ENCODE peak calls at places on chromosomes 13 and 19, in nine cellular contexts. S is foreskin fibroblast; V is AG09319; H is endothelial cell; A is GM23338; Z is uterus; W is endodermal cell; B is CD8-positive, alpha-beta T cell; P is mesothelial cell of epicardium. N is an unnamed sample.
A peak's percentile ranks its signal among the peaks of the same experiment; 100 is the strongest.

GRCh38 chr13:107203146-107203847 is 635.4 kb upstream of the ARGLU1 start:
- DNase-seq in H (peak; percentile 66), V (no peak), W (peak; percentile 82), Z (no peak), A (peak; percentile 82), S (no peak), B (no peak), P (no peak), N (no peak)

GRCh38 chr19:46624958-46625661 is at the start of gene PTGIR:
- DNase-seq in S (peak; percentile 93), Z (peak; percentile 88), P (peak; percentile 50), H (no peak), W (no peak), B (no peak), V (peak; percentile 37), A (peak; percentile 40), N (no peak)

GRCh38 chr19:42280761-42281174 is 11.7 kb downstream of the CIC start:
- DNase-seq in B (no peak), W (no peak), V (no peak), P (no peak), A (no peak), S (no peak), Z (peak; percentile 86), H (no peak), N (no peak)

GRCh38 chr19:42301646-42302204 is at the start of gene PRR19:
- DNase-seq in V (no peak), W (no peak), B (no peak), Z (no peak), A (peak; percentile 57), S (no peak), P (no peak), H (no peak), N (no peak)

GRCh38 chr13:99371956-99372355 is 64.8 kb upstream of the GPR183 start:
- DNase-seq in Z (no peak), A (no peak), B (peak; percentile 66), S (no peak), W (peak; percentile 38), V (no peak), P (no peak), H (no peak), N (no peak)

GRCh38 chr19:1069009-1069779 is 2.2 kb downstream of the ARHGAP45 start:
- DNase-seq in B (peak; percentile 84), V (no peak), Z (no peak), P (no peak), A (no peak), H (no peak), S (no peak), W (no peak), N (no peak)

GRCh38 chr13:35889560-35889959 is 241.6 kb downstream of the DCLK1 start:
- DNase-seq in S (no peak), H (no peak), A (no peak), V (no peak), W (no peak), P (no peak), B (no peak), Z (no peak), N (no peak)

GRCh38 chr19:50817941-50818858 is 5.4 kb downstream of the KLK1 start:
- DNase-seq in B (peak; percentile 32), V (no peak), S (peak; percentile 28), A (peak; percentile 96), Z (no peak), P (no peak), H (peak; percentile 68), W (peak; percentile 98), N (no peak)

GRCh38 chr19:41774515-41774980 is 19.2 kb downstream of the CEACAM6 start:
- DNase-seq in P (no peak), S (no peak), A (no peak), V (no peak), B (peak; percentile 38), W (no peak), H (no peak), Z (no peak), N (no peak)

GRCh38 chr13:112450118-112450517 is 74.0 kb downstream of the SPACA7 start:
- DNase-seq in Z (no peak), P (no peak), S (no peak), A (no peak), H (no peak), B (no peak), V (no peak), W (peak; percentile 18), N (no peak)

DNA sequence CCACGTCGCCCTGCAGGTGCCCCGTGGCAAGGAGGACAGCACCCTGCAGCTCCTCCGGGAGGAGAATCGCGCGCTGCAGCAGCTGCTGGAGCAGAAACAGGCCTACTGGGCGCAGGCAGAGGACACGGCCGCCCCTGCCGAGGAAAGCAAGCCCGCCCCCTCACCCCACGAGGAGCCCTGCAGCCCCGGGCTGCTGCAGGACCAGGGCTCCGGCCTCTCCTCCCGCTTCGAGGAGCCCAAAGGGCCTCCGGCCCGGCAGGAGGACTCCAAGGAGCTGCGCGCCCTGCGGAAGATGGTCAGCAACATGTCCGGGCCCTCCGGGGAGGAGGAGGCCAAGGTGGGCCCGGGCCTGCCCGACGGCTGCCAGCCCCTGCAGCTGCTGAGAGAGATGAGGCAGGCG is 11.6 kb downstream of the CBY2 start:
- DNase-seq in W (no peak), Z (no peak), V (no peak), A (no peak), P (no peak), B (no peak), H (no peak), S (no peak), N (no peak)
- TF ChIP-seq CTCF in W (no peak), Z (no peak), V (no peak), A (no peak), P (no peak), B (no peak), H (no peak), S (no peak), N (no peak)

GRCh38 chr13:109275848-109276247 is 510.5 kb downstream of the IRS2 start:
- DNase-seq in S (no peak), V (no peak), B (no peak), H (peak; percentile 15), Z (no peak), W (peak; percentile 79), A (peak; percentile 51), P (no peak), N (no peak)
- TF ChIP-seq CTCF in S (no peak), V (no peak), B (no peak), H (peak; percentile 16), Z (no peak), W (peak; percentile 68), A (peak; percentile 48), P (no peak), N (peak; percentile 37)

GRCh38 chr13:49820591-49821215 is 28.2 kb upstream of the KPNA3 start:
- DNase-seq in B (no peak), H (no peak), A (no peak), V (no peak), W (no peak), Z (no peak), P (no peak), S (no peak), N (no peak)

GRCh38 chr13:49821216-49821820 is 28.8 kb upstream of the KPNA3 start:
- DNase-seq in B (no peak), V (no peak), Z (no peak), P (no peak), W (no peak), S (no peak), A (peak; percentile 23), H (no peak), N (no peak)
- TF ChIP-seq CTCF in B (no peak), V (no peak), Z (no peak), P (no peak), W (no peak), S (no peak), A (peak; percentile 18), H (no peak), N (no peak)

DNA sequence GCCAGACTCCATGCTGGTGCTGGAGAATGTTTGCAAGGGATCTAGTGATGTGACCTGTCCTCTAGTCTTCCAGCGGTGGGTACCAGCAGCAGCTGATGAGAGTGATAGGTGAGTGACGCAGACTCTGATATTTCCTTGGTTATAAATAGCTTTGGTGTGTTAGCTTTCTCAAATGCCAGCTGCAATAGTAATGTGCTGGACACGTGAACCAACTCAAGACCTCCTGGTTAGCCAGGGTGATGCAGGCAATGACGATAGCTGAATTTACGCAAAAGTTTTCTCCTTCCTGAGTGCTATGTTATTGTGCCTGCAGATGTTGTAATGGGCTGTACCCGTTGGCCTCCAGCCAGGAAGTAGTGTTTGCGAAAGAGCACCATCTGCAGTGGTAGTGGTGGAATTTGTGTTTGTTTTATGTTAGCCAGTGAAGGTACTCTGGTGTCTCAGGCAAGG is 129.5 kb downstream of the CYSLTR2 start:
- DNase-seq in W (no peak), P (no peak), Z (no peak), A (no peak), B (no peak), V (peak; percentile 96), H (no peak), S (peak; percentile 99), N (no peak)
- TF ChIP-seq CTCF in W (no peak), P (no peak), Z (no peak), A (no peak), B (no peak), V (no peak), H (no peak), S (no peak), N (no peak)